ENCODE peak calls at places on chromosomes 4 and X, in four cellular contexts. J, V, P and K are unnamed samples.

GRCh38 chr4:76709454-76709853 is 188.5 kb downstream of the SOWAHB start:
- DNase-seq in J (no peak), V (no peak), P (no peak), K (no peak)

GRCh38 chr4:59966758-59967157 is 1233.4 kb upstream of the ADGRL3 start:
- DNase-seq in J (no peak), V (no peak), P (no peak), K (peak; percentile 12)

GRCh38 chrX:17030092-17030491 is 83.6 kb downstream of the REPS2 start:
- DNase-seq in J (peak; percentile 36), V (no peak), P (no peak), K (peak; percentile 37)

GRCh38 chrX:10156199-10157031 is at the start of gene CLCN4:
- DNase-seq in J (peak; percentile 27), V (peak; percentile 49), P (no peak), K (peak; percentile 80)

GRCh38 chr4:98573791-98574190 is 84.6 kb downstream of the TSPAN5 start:
- DNase-seq in J (no peak), V (no peak), P (no peak), K (no peak)

GRCh38 chr4:183118141-183118540 is 19.1 kb downstream of the WWC2 start:
- DNase-seq in J (no peak), V (no peak), P (no peak), K (no peak)

GRCh38 chr4:60590116-60590515 is 610.0 kb upstream of the ADGRL3 start:
- DNase-seq in J (no peak), V (no peak), P (no peak), K (no peak)

GRCh38 chr4:70632028-70632427 is 3.5 kb downstream of the ENAM start:
- DNase-seq in J (no peak), V (peak; percentile 15), P (no peak), K (no peak)

GRCh38 chrX:30781711-30782444 is 107.2 kb downstream of the TAB3 start:
- DNase-seq in J (no peak), V (no peak), P (no peak), K (no peak)

GRCh38 chr4:59598233-59598618 is 1601.9 kb upstream of the ADGRL3 start:
- DNase-seq in J (no peak), V (no peak), P (no peak), K (no peak)